ENCODE peak calls at places on chromosomes 16 and 17, in ten cellular contexts. One of them, this sample, is unnamed.

GRCh38 chr16:8552487-8553221 is 37.7 kb downstream of the TMEM114 start:
- DNase-seq in CD4-positive, CD25-positive, alpha-beta regulatory T cell: no peak
- DNase-seq in H7: no peak
- DNase-seq in IMR-90: no peak
- DNase-seq in neuronal stem cell: no peak
- DNase-seq in HAP-1: no peak
- DNase-seq in kidney epithelial cell: no peak
- DNase-seq in neural progenitor cell: peak; percentile 53
- DNase-seq in mucosa of descending colon: no peak
- DNase-seq in Caco-2: no peak
- DNase-seq in this sample: no peak

GRCh38 chr16:83023011-83023410 is 396.2 kb downstream of the CDH13 start:
- DNase-seq in kidney epithelial cell: no peak
- DNase-seq in Caco-2: no peak
- DNase-seq in CD4-positive, CD25-positive, alpha-beta regulatory T cell: no peak
- DNase-seq in HAP-1: no peak
- DNase-seq in neural progenitor cell: no peak
- DNase-seq in neuronal stem cell: no peak
- DNase-seq in mucosa of descending colon: no peak
- DNase-seq in H7: no peak
- DNase-seq in IMR-90: no peak
- DNase-seq in this sample: no peak

GRCh38 chr16:66025751-66026150 is 340.7 kb upstream of the CDH5 start:
- DNase-seq in CD4-positive, CD25-positive, alpha-beta regulatory T cell: no peak
- DNase-seq in HAP-1: no peak
- DNase-seq in neural progenitor cell: no peak
- DNase-seq in H7: no peak
- DNase-seq in kidney epithelial cell: no peak
- DNase-seq in Caco-2: no peak
- DNase-seq in neuronal stem cell: no peak
- DNase-seq in IMR-90: no peak
- DNase-seq in mucosa of descending colon: no peak
- DNase-seq in this sample: no peak

GRCh38 chr17:43536236-43537088 is 9.7 kb downstream of the ETV4 start:
- DNase-seq in kidney epithelial cell: no peak
- DNase-seq in neural progenitor cell: no peak
- DNase-seq in H7: no peak
- DNase-seq in IMR-90: peak; percentile 71
- DNase-seq in mucosa of descending colon: no peak
- DNase-seq in HAP-1: no peak
- DNase-seq in CD4-positive, CD25-positive, alpha-beta regulatory T cell: no peak
- DNase-seq in Caco-2: no peak
- DNase-seq in neuronal stem cell: no peak
- DNase-seq in this sample: peak; percentile 70

GRCh38 chr16:87422106-87422505 is 30.0 kb downstream of the MAP1LC3B start:
- DNase-seq in HAP-1: no peak
- DNase-seq in H7: no peak
- DNase-seq in IMR-90: no peak
- DNase-seq in CD4-positive, CD25-positive, alpha-beta regulatory T cell: no peak
- DNase-seq in Caco-2: no peak
- DNase-seq in kidney epithelial cell: no peak
- DNase-seq in neuronal stem cell: no peak
- DNase-seq in mucosa of descending colon: no peak
- DNase-seq in neural progenitor cell: no peak
- DNase-seq in this sample: no peak

GRCh38 chr17:2170023-2170422 is 115.1 kb downstream of the HIC1 start:
- DNase-seq in neural progenitor cell: peak; percentile 48
- DNase-seq in kidney epithelial cell: no peak
- DNase-seq in mucosa of descending colon: no peak
- DNase-seq in HAP-1: no peak
- DNase-seq in neuronal stem cell: no peak
- DNase-seq in CD4-positive, CD25-positive, alpha-beta regulatory T cell: no peak
- DNase-seq in H7: peak; percentile 64
- DNase-seq in Caco-2: no peak
- DNase-seq in IMR-90: no peak
- DNase-seq in this sample: no peak

GRCh38 chr17:8445536-8445935 is 9.9 kb downstream of the NDEL1 start:
- DNase-seq in HAP-1: no peak
- DNase-seq in mucosa of descending colon: no peak
- DNase-seq in H7: no peak
- DNase-seq in neural progenitor cell: no peak
- DNase-seq in IMR-90: no peak
- DNase-seq in neuronal stem cell: no peak
- DNase-seq in kidney epithelial cell: no peak
- DNase-seq in CD4-positive, CD25-positive, alpha-beta regulatory T cell: no peak
- DNase-seq in Caco-2: no peak
- DNase-seq in this sample: no peak

GRCh38 chr17:58329035-58329807 is 626 bp upstream of the TSPOAP1 start:
- DNase-seq in IMR-90: no peak
- DNase-seq in neuronal stem cell: no peak
- DNase-seq in Caco-2: no peak
- DNase-seq in neural progenitor cell: peak; percentile 46
- DNase-seq in HAP-1: no peak
- DNase-seq in H7: peak; percentile 84
- DNase-seq in kidney epithelial cell: no peak
- DNase-seq in CD4-positive, CD25-positive, alpha-beta regulatory T cell: peak; percentile 58
- DNase-seq in mucosa of descending colon: peak; percentile 78
- DNase-seq in this sample: no peak

GRCh38 chr17:73030501-73030911 is 62.0 kb downstream of the SLC39A11 start:
- DNase-seq in neural progenitor cell: no peak
- DNase-seq in kidney epithelial cell: no peak
- DNase-seq in IMR-90: peak; percentile 24
- DNase-seq in H7: no peak
- DNase-seq in mucosa of descending colon: no peak
- DNase-seq in HAP-1: no peak
- DNase-seq in Caco-2: no peak
- DNase-seq in CD4-positive, CD25-positive, alpha-beta regulatory T cell: no peak
- DNase-seq in neuronal stem cell: no peak
- DNase-seq in this sample: peak; percentile 61

GRCh38 chr17:13337864-13338371 is 263.8 kb downstream of the HS3ST3A1 start:
- DNase-seq in neural progenitor cell: peak; percentile 42
- DNase-seq in HAP-1: peak; percentile 10
- DNase-seq in IMR-90: peak; percentile 78
- DNase-seq in mucosa of descending colon: no peak
- DNase-seq in CD4-positive, CD25-positive, alpha-beta regulatory T cell: no peak
- DNase-seq in neuronal stem cell: peak; percentile 36
- DNase-seq in kidney epithelial cell: no peak
- DNase-seq in Caco-2: no peak
- DNase-seq in H7: no peak
- DNase-seq in this sample: peak; percentile 87

GRCh38 chr17:13931752-13932477 is 137.4 kb upstream of the COX10 start:
- DNase-seq in neural progenitor cell: no peak
- DNase-seq in CD4-positive, CD25-positive, alpha-beta regulatory T cell: no peak
- DNase-seq in mucosa of descending colon: peak; percentile 54
- DNase-seq in H7: no peak
- DNase-seq in Caco-2: no peak
- DNase-seq in neuronal stem cell: no peak
- DNase-seq in kidney epithelial cell: no peak
- DNase-seq in IMR-90: peak; percentile 3
- DNase-seq in HAP-1: no peak
- DNase-seq in this sample: peak; percentile 57

GRCh38 chr16:3787924-3788661 is 70.8 kb upstream of the TRAP1 start:
- DNase-seq in HAP-1: no peak
- DNase-seq in neural progenitor cell: no peak
- DNase-seq in CD4-positive, CD25-positive, alpha-beta regulatory T cell: no peak
- DNase-seq in H7: no peak
- DNase-seq in neuronal stem cell: no peak
- DNase-seq in kidney epithelial cell: no peak
- DNase-seq in Caco-2: no peak
- DNase-seq in mucosa of descending colon: no peak
- DNase-seq in IMR-90: no peak
- DNase-seq in this sample: no peak
- H3K36me3 ChIP-seq in HAP-1: peaks cover 36% of the 10 kb centered on the region
- H3K36me3 ChIP-seq in neural progenitor cell: peaks cover 12% of the 10 kb centered on the region
- H3K36me3 ChIP-seq in CD4-positive, CD25-positive, alpha-beta regulatory T cell: peaks cover 63% of the 10 kb centered on the region
- H3K36me3 ChIP-seq in H7: peaks cover 8% of the 10 kb centered on the region
- H3K36me3 ChIP-seq in neuronal stem cell: peaks cover 96% of the 10 kb centered on the region
- H3K36me3 ChIP-seq in kidney epithelial cell: peaks cover 2% of the 10 kb centered on the region
- H3K36me3 ChIP-seq in Caco-2: peaks cover 6% of the 10 kb centered on the region
- H3K36me3 ChIP-seq in mucosa of descending colon: no peaks in the 10 kb centered on the region
- H3K36me3 ChIP-seq in IMR-90: peaks cover 48% of the 10 kb centered on the region
- H3K36me3 ChIP-seq in this sample: peaks cover 11% of the 10 kb centered on the region

DNA sequence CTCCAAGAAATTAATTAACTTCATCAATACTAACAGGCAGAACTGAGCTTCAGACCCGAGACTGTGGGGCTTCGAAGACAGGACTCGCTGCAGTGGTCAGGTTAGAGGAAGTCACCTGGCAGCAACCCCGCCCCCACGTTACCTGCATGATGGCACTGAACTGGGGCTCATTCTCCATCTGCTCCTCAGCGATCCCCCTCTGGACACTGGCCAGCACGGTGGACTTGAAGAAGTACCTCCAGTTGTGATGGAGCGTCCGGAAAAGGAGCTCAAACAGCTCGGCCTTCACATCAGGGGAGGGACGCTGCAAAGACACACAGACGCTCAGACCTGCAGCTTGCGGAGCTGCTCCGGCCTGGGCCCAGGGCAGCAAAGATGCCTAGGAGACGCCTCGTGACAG is 40.9 kb upstream of the GSG1L start:
- DNase-seq in neural progenitor cell: no peak
- DNase-seq in mucosa of descending colon: peak; percentile 36
- DNase-seq in Caco-2: no peak
- DNase-seq in neuronal stem cell: no peak
- DNase-seq in kidney epithelial cell: no peak
- DNase-seq in HAP-1: no peak
- DNase-seq in CD4-positive, CD25-positive, alpha-beta regulatory T cell: no peak
- DNase-seq in IMR-90: no peak
- DNase-seq in H7: no peak
- DNase-seq in this sample: no peak
- H3K36me3 ChIP-seq in neural progenitor cell: no peaks in the 10 kb centered on the region
- H3K36me3 ChIP-seq in mucosa of descending colon: peaks cover 19% of the 10 kb centered on the region
- H3K36me3 ChIP-seq in Caco-2: peaks cover 3% of the 10 kb centered on the region
- H3K36me3 ChIP-seq in neuronal stem cell: peaks cover 99% of the 10 kb centered on the region
- H3K36me3 ChIP-seq in kidney epithelial cell: peaks cover 1% of the 10 kb centered on the region
- H3K36me3 ChIP-seq in HAP-1: peaks cover 99% of the 10 kb centered on the region
- H3K36me3 ChIP-seq in CD4-positive, CD25-positive, alpha-beta regulatory T cell: peaks cover 98% of the 10 kb centered on the region
- H3K36me3 ChIP-seq in IMR-90: peaks cover 79% of the 10 kb centered on the region
- H3K36me3 ChIP-seq in H7: peaks cover 63% of the 10 kb centered on the region
- H3K36me3 ChIP-seq in this sample: peaks cover 55% of the 10 kb centered on the region

GRCh38 chr16:29644338-29644857 is 18.6 kb upstream of the SPN start:
- DNase-seq in Caco-2: no peak
- DNase-seq in H7: no peak
- DNase-seq in CD4-positive, CD25-positive, alpha-beta regulatory T cell: no peak
- DNase-seq in IMR-90: no peak
- DNase-seq in HAP-1: no peak
- DNase-seq in neural progenitor cell: no peak
- DNase-seq in neuronal stem cell: no peak
- DNase-seq in mucosa of descending colon: no peak
- DNase-seq in kidney epithelial cell: no peak
- DNase-seq in this sample: no peak

GRCh38 chr16:29649560-29650494 is 13.2 kb upstream of the SPN start:
- DNase-seq in Caco-2: no peak
- DNase-seq in CD4-positive, CD25-positive, alpha-beta regulatory T cell: no peak
- DNase-seq in H7: peak; percentile 69
- DNase-seq in neuronal stem cell: no peak
- DNase-seq in HAP-1: no peak
- DNase-seq in mucosa of descending colon: no peak
- DNase-seq in IMR-90: no peak
- DNase-seq in neural progenitor cell: no peak
- DNase-seq in kidney epithelial cell: no peak
- DNase-seq in this sample: no peak

GRCh38 chr16:29644973-29645698 is 17.9 kb upstream of the SPN start:
- DNase-seq in mucosa of descending colon: no peak
- DNase-seq in H7: no peak
- DNase-seq in Caco-2: no peak
- DNase-seq in neuronal stem cell: no peak
- DNase-seq in kidney epithelial cell: no peak
- DNase-seq in IMR-90: no peak
- DNase-seq in CD4-positive, CD25-positive, alpha-beta regulatory T cell: no peak
- DNase-seq in HAP-1: no peak
- DNase-seq in neural progenitor cell: no peak
- DNase-seq in this sample: no peak

GRCh38 chr16:29646947-29647346 is 16.1 kb upstream of the SPN start:
- DNase-seq in neural progenitor cell: no peak
- DNase-seq in CD4-positive, CD25-positive, alpha-beta regulatory T cell: no peak
- DNase-seq in HAP-1: no peak
- DNase-seq in H7: no peak
- DNase-seq in kidney epithelial cell: no peak
- DNase-seq in mucosa of descending colon: no peak
- DNase-seq in IMR-90: no peak
- DNase-seq in neuronal stem cell: no peak
- DNase-seq in Caco-2: no peak
- DNase-seq in this sample: no peak

GRCh38 chr16:29645699-29646187 is 17.3 kb upstream of the SPN start:
- DNase-seq in HAP-1: peak; percentile 22
- DNase-seq in kidney epithelial cell: no peak
- DNase-seq in neuronal stem cell: no peak
- DNase-seq in H7: peak; percentile 66
- DNase-seq in mucosa of descending colon: no peak
- DNase-seq in neural progenitor cell: no peak
- DNase-seq in IMR-90: no peak
- DNase-seq in Caco-2: peak; percentile 72
- DNase-seq in CD4-positive, CD25-positive, alpha-beta regulatory T cell: no peak
- DNase-seq in this sample: no peak
- H3K36me3 ChIP-seq in HAP-1: no peaks in the 10 kb centered on the region
- H3K36me3 ChIP-seq in kidney epithelial cell: no peaks in the 10 kb centered on the region
- H3K36me3 ChIP-seq in neuronal stem cell: no peaks in the 10 kb centered on the region
- H3K36me3 ChIP-seq in H7: no peaks in the 10 kb centered on the region
- H3K36me3 ChIP-seq in mucosa of descending colon: no peaks in the 10 kb centered on the region
- H3K36me3 ChIP-seq in neural progenitor cell: no peaks in the 10 kb centered on the region
- H3K36me3 ChIP-seq in IMR-90: no peaks in the 10 kb centered on the region
- H3K36me3 ChIP-seq in Caco-2: no peaks in the 10 kb centered on the region
- H3K36me3 ChIP-seq in CD4-positive, CD25-positive, alpha-beta regulatory T cell: no peaks in the 10 kb centered on the region
- H3K36me3 ChIP-seq in this sample: no peaks in the 10 kb centered on the region

GRCh38 chr16:84657229-84657837 is 9.0 kb downstream of the KLHL36 start:
- DNase-seq in CD4-positive, CD25-positive, alpha-beta regulatory T cell: no peak
- DNase-seq in mucosa of descending colon: no peak
- DNase-seq in Caco-2: no peak
- DNase-seq in HAP-1: no peak
- DNase-seq in neural progenitor cell: no peak
- DNase-seq in kidney epithelial cell: no peak
- DNase-seq in neuronal stem cell: no peak
- DNase-seq in H7: no peak
- DNase-seq in IMR-90: no peak
- DNase-seq in this sample: no peak

GRCh38 chr16:84656557-84657130 is 8.3 kb downstream of the KLHL36 start:
- DNase-seq in kidney epithelial cell: no peak
- DNase-seq in H7: no peak
- DNase-seq in mucosa of descending colon: no peak
- DNase-seq in CD4-positive, CD25-positive, alpha-beta regulatory T cell: no peak
- DNase-seq in IMR-90: no peak
- DNase-seq in Caco-2: no peak
- DNase-seq in neuronal stem cell: no peak
- DNase-seq in neural progenitor cell: no peak
- DNase-seq in HAP-1: no peak
- DNase-seq in this sample: no peak

GRCh38 chr16:84660973-84661372 is 12.7 kb downstream of the KLHL36 start:
- DNase-seq in mucosa of descending colon: no peak
- DNase-seq in HAP-1: no peak
- DNase-seq in H7: no peak
- DNase-seq in CD4-positive, CD25-positive, alpha-beta regulatory T cell: no peak
- DNase-seq in IMR-90: no peak
- DNase-seq in neuronal stem cell: no peak
- DNase-seq in kidney epithelial cell: no peak
- DNase-seq in neural progenitor cell: no peak
- DNase-seq in Caco-2: no peak
- DNase-seq in this sample: peak; percentile 19

GRCh38 chr16:84659656-84660300 is 11.5 kb downstream of the KLHL36 start:
- DNase-seq in CD4-positive, CD25-positive, alpha-beta regulatory T cell: no peak
- DNase-seq in kidney epithelial cell: no peak
- DNase-seq in HAP-1: no peak
- DNase-seq in neural progenitor cell: no peak
- DNase-seq in H7: no peak
- DNase-seq in Caco-2: no peak
- DNase-seq in mucosa of descending colon: no peak
- DNase-seq in IMR-90: no peak
- DNase-seq in neuronal stem cell: no peak
- DNase-seq in this sample: no peak

GRCh38 chr16:84658690-84659089 is 10.4 kb downstream of the KLHL36 start:
- DNase-seq in Caco-2: no peak
- DNase-seq in kidney epithelial cell: no peak
- DNase-seq in neuronal stem cell: no peak
- DNase-seq in IMR-90: no peak
- DNase-seq in H7: no peak
- DNase-seq in mucosa of descending colon: no peak
- DNase-seq in CD4-positive, CD25-positive, alpha-beta regulatory T cell: no peak
- DNase-seq in neural progenitor cell: no peak
- DNase-seq in HAP-1: no peak
- DNase-seq in this sample: no peak
- H3K36me3 ChIP-seq in Caco-2: peaks cover 8% of the 10 kb centered on the region
- H3K36me3 ChIP-seq in kidney epithelial cell: peaks cover 3% of the 10 kb centered on the region
- H3K36me3 ChIP-seq in neuronal stem cell: peaks cover 73% of the 10 kb centered on the region
- H3K36me3 ChIP-seq in IMR-90: peaks cover 64% of the 10 kb centered on the region
- H3K36me3 ChIP-seq in H7: peaks cover 12% of the 10 kb centered on the region
- H3K36me3 ChIP-seq in mucosa of descending colon: peaks cover 11% of the 10 kb centered on the region
- H3K36me3 ChIP-seq in CD4-positive, CD25-positive, alpha-beta regulatory T cell: peaks cover 71% of the 10 kb centered on the region
- H3K36me3 ChIP-seq in neural progenitor cell: no peaks in the 10 kb centered on the region
- H3K36me3 ChIP-seq in HAP-1: peaks cover 43% of the 10 kb centered on the region
- H3K36me3 ChIP-seq in this sample: peaks cover 36% of the 10 kb centered on the region

This sample was measured in fibroblast of lung.